ENCODE peak calls at places on chromosome 22, in six cellular contexts. X, Y, K, D, W and J are unnamed samples.

GRCh38 chr22:43814264-43814663 is 2.2 kb upstream of the EFCAB6 start:
- DNase-seq in X (no peak), Y (no peak), W (no peak), K (no peak), D (no peak), J (no peak)

GRCh38 chr22:40178417-40179409 is 988 bp downstream of the TNRC6B start:
- DNase-seq in K (peak), Y (no peak), X (no peak), D (peak), W (no peak), J (peak)

GRCh38 chr22:41181349-41182241 is 23.5 kb upstream of the L3MBTL2 start:
- DNase-seq in X (no peak), K (no peak), D (peak), W (no peak), Y (peak), J (no peak)

GRCh38 chr22:38724176-38724575 is 18.4 kb downstream of the GTPBP1 start:
- DNase-seq in X (no peak), W (no peak), Y (no peak), D (no peak), K (no peak), J (no peak)

GRCh38 chr22:50012201-50013181 is at the start of gene IL17REL:
- DNase-seq in K (no peak), X (no peak), Y (no peak), W (no peak), D (no peak), J (peak)

GRCh38 chr22:47156352-47157092 is 394.1 kb downstream of the TBC1D22A start:
- DNase-seq in Y (no peak), D (no peak), W (no peak), K (no peak), X (no peak), J (no peak)

GRCh38 chr22:23223566-23224317 is 43.4 kb downstream of the BCR start:
- DNase-seq in X (no peak), D (no peak), W (no peak), Y (no peak), K (no peak), J (no peak)

GRCh38 chr22:26672060-26672471 is 14.7 kb downstream of the MIAT start:
- DNase-seq in K (no peak), W (no peak), Y (no peak), D (no peak), X (no peak), J (no peak)

GRCh38 chr22:29499852-29500251 is 19.8 kb downstream of the NEFH start:
- DNase-seq in Y (no peak), D (no peak), K (no peak), W (no peak), X (no peak), J (no peak)

GRCh38 chr22:19693581-19693980 is 20.7 kb upstream of the SEPTIN5 start:
- DNase-seq in K (no peak), X (no peak), D (no peak), Y (no peak), W (no peak), J (no peak)

GRCh38 chr22:48103126-48103875 is 1340.9 kb downstream of the TBC1D22A start:
- DNase-seq in X (no peak), D (no peak), Y (no peak), W (no peak), K (no peak), J (no peak)

GRCh38 chr22:38802671-38803121 is 8.8 kb upstream of the DNAL4 start:
- DNase-seq in W (peak), D (peak), K (no peak), Y (peak), X (peak), J (no peak)

GRCh38 chr22:20029550-20030225 is 8.8 kb downstream of the TANGO2 start:
- DNase-seq in Y (no peak), X (no peak), D (no peak), W (no peak), K (no peak), J (no peak)

GRCh38 chr22:29470159-29470855 is 9.7 kb upstream of the NEFH start:
- DNase-seq in D (no peak), K (peak), X (peak), W (peak), Y (peak), J (peak)

GRCh38 chr22:41660416-41660815 is 28.3 kb downstream of the SNU13 start:
- DNase-seq in K (no peak), Y (no peak), W (no peak), X (no peak), D (no peak), J (no peak)

GRCh38 chr22:17999851-18000250 is 24.5 kb downstream of the MICAL3 start:
- DNase-seq in X (no peak), W (no peak), D (no peak), Y (peak), K (no peak), J (no peak)

GRCh38 chr22:39568278-39568981 is 2.1 kb upstream of the CACNA1I start:
- DNase-seq in D (no peak), X (no peak), Y (no peak), W (no peak), K (no peak), J (no peak)

GRCh38 chr22:21764038-21764804 is 28.6 kb upstream of the YPEL1 start:
- DNase-seq in D (no peak), W (no peak), K (no peak), X (no peak), Y (no peak), J (no peak)

GRCh38 chr22:19959587-19960490 is 18.2 kb upstream of the TXNRD2 start:
- DNase-seq in D (no peak), W (no peak), Y (no peak), K (no peak), X (no peak), J (no peak)

GRCh38 chr22:16955081-16955480 is 52.9 kb downstream of the GAB4 start:
- DNase-seq in X (no peak), Y (no peak), D (no peak), K (no peak), W (no peak), J (no peak)

GRCh38 chr22:50665738-50666137 is 6.9 kb upstream of the SHANK3 start:
- DNase-seq in D (no peak), X (no peak), W (no peak), Y (no peak), K (no peak), J (no peak)

GRCh38 chr22:29308791-29309262 is 2.4 kb downstream of the GAS2L1 start:
- DNase-seq in D (peak), Y (peak), W (no peak), K (peak), X (no peak), J (peak)

GRCh38 chr22:32564170-32565001 is 89.8 kb downstream of the FBXO7 start:
- DNase-seq in K (no peak), D (no peak), W (peak), X (no peak), Y (no peak), J (peak)

GRCh38 chr22:45673482-45674175 is 2.0 kb downstream of the ATXN10 start:
- DNase-seq in K (no peak), W (peak), Y (no peak), D (no peak), X (no peak), J (no peak)

GRCh38 chr22:36220457-36220921 is 18.8 kb downstream of the APOL2 start:
- DNase-seq in D (no peak), Y (no peak), X (peak), W (no peak), K (no peak), J (no peak)

GRCh38 chr22:30485362-30485988 is 13.7 kb upstream of the SEC14L3 start:
- DNase-seq in K (peak), W (peak), D (peak), Y (peak), X (peak), J (peak)

GRCh38 chr22:19843857-19844422 is 10.7 kb downstream of the GNB1L start:
- DNase-seq in X (no peak), W (no peak), K (no peak), Y (no peak), D (no peak), J (no peak)

GRCh38 chr22:42401562-42402334 is 30.5 kb downstream of the NFAM1 start:
- DNase-seq in D (no peak), K (no peak), W (no peak), Y (peak), X (no peak), J (no peak)

GRCh38 chr22:20794132-20794990 is 20.4 kb downstream of the SERPIND1 start:
- DNase-seq in K (no peak), W (no peak), Y (no peak), X (no peak), D (no peak), J (no peak)

GRCh38 chr22:23181763-23182288 is 1.5 kb downstream of the BCR start:
- DNase-seq in K (no peak), Y (no peak), D (no peak), W (no peak), X (no peak), J (no peak)